ENCODE peak calls at places on chromosome 9, in eight cellular contexts. One of them, this sample, is unnamed. For H3K27me3 and H3K4me1, the result is how much of the 10 kb centered on the place peaks cover.

GRCh38 chr9:4277531-4277991 is 22.3 kb downstream of the GLIS3 start:
- DNase-seq in aorta: no peak
- DNase-seq in H9: no peak
- DNase-seq in tibial nerve: no peak
- DNase-seq in mesendoderm: no peak
- DNase-seq in ovary: no peak
- DNase-seq in small intestine: peak
- DNase-seq in PC-3: no peak
- DNase-seq in this sample: no peak

GRCh38 chr9:80775515-80775914 is 913.8 kb downstream of the TLE1 start:
- DNase-seq in aorta: no peak
- DNase-seq in H9: no peak
- DNase-seq in tibial nerve: no peak
- DNase-seq in mesendoderm: peak
- DNase-seq in ovary: no peak
- DNase-seq in small intestine: no peak
- DNase-seq in PC-3: peak
- DNase-seq in this sample: no peak

GRCh38 chr9:90433398-90433890 is 209.2 kb downstream of the DIRAS2 start:
- DNase-seq in aorta: no peak
- DNase-seq in H9: peak
- DNase-seq in tibial nerve: no peak
- DNase-seq in mesendoderm: peak
- DNase-seq in ovary: no peak
- DNase-seq in small intestine: peak
- DNase-seq in PC-3: no peak
- DNase-seq in this sample: peak

GRCh38 chr9:126440938-126441337 is 114.3 kb downstream of the MVB12B start:
- DNase-seq in aorta: no peak
- DNase-seq in H9: peak
- DNase-seq in tibial nerve: no peak
- DNase-seq in mesendoderm: no peak
- DNase-seq in ovary: no peak
- DNase-seq in small intestine: no peak
- DNase-seq in PC-3: no peak
- DNase-seq in this sample: no peak

GRCh38 chr9:125008599-125008998 is 67.7 kb upstream of the GOLGA1 start:
- DNase-seq in aorta: no peak
- DNase-seq in H9: no peak
- DNase-seq in tibial nerve: no peak
- DNase-seq in mesendoderm: no peak
- DNase-seq in ovary: no peak
- DNase-seq in small intestine: no peak
- DNase-seq in PC-3: no peak
- DNase-seq in this sample: no peak

GRCh38 chr9:104780796-104781395 is 17.0 kb downstream of the NIPSNAP3B start:
- DNase-seq in aorta: no peak
- DNase-seq in H9: no peak
- DNase-seq in tibial nerve: no peak
- DNase-seq in mesendoderm: peak
- DNase-seq in ovary: no peak
- DNase-seq in small intestine: peak
- DNase-seq in PC-3: peak
- DNase-seq in this sample: no peak

GRCh38 chr9:118503236-118503635 is 799.0 kb downstream of the TLR4 start:
- DNase-seq in aorta: no peak
- DNase-seq in H9: no peak
- DNase-seq in tibial nerve: no peak
- DNase-seq in mesendoderm: no peak
- DNase-seq in ovary: no peak
- DNase-seq in small intestine: no peak
- DNase-seq in PC-3: no peak
- DNase-seq in this sample: no peak

GRCh38 chr9:97220894-97221477 is 86.5 kb upstream of the CCDC180 start:
- DNase-seq in aorta: no peak
- DNase-seq in H9: peak
- DNase-seq in tibial nerve: no peak
- DNase-seq in mesendoderm: peak
- DNase-seq in ovary: no peak
- DNase-seq in small intestine: no peak
- DNase-seq in PC-3: no peak
- DNase-seq in this sample: no peak

GRCh38 chr9:35348109-35348508 is 141.8 kb upstream of the RUSC2 start:
- DNase-seq in aorta: no peak
- DNase-seq in H9: no peak
- DNase-seq in tibial nerve: no peak
- DNase-seq in mesendoderm: no peak
- DNase-seq in ovary: no peak
- DNase-seq in small intestine: no peak
- DNase-seq in PC-3: no peak
- DNase-seq in this sample: no peak

GRCh38 chr9:16267336-16268036 is 603.0 kb downstream of the BNC2 start:
- DNase-seq in aorta: no peak
- DNase-seq in H9: peak
- DNase-seq in tibial nerve: no peak
- DNase-seq in mesendoderm: no peak
- DNase-seq in ovary: no peak
- DNase-seq in small intestine: peak
- DNase-seq in PC-3: peak
- DNase-seq in this sample: no peak

GRCh38 chr9:121902483-121903135 is 190.5 kb downstream of the TTLL11 start:
- DNase-seq in aorta: no peak
- DNase-seq in H9: no peak
- DNase-seq in tibial nerve: peak
- DNase-seq in mesendoderm: no peak
- DNase-seq in ovary: peak
- DNase-seq in small intestine: peak
- DNase-seq in PC-3: no peak
- DNase-seq in this sample: no peak

GRCh38 chr9:107480386-107480789 is 9.2 kb downstream of the KLF4 start:
- DNase-seq in aorta: no peak
- DNase-seq in H9: no peak
- DNase-seq in tibial nerve: peak
- DNase-seq in mesendoderm: no peak
- DNase-seq in ovary: peak
- DNase-seq in small intestine: no peak
- DNase-seq in PC-3: peak
- DNase-seq in this sample: no peak

GRCh38 chr9:34650816-34651215 is 1.2 kb upstream of the IL11RA start:
- DNase-seq in aorta: no peak
- DNase-seq in H9: no peak
- DNase-seq in tibial nerve: no peak
- DNase-seq in mesendoderm: no peak
- DNase-seq in ovary: peak
- DNase-seq in small intestine: no peak
- DNase-seq in PC-3: no peak
- DNase-seq in this sample: no peak

GRCh38 chr9:83554278-83554677 is 16.1 kb upstream of the FRMD3 start:
- DNase-seq in aorta: no peak
- DNase-seq in H9: no peak
- DNase-seq in tibial nerve: peak
- DNase-seq in mesendoderm: no peak
- DNase-seq in ovary: no peak
- DNase-seq in small intestine: no peak
- DNase-seq in PC-3: no peak
- DNase-seq in this sample: no peak

GRCh38 chr9:99103909-99104458 is 929 bp upstream of the TGFBR1 start:
- DNase-seq in aorta: peak
- DNase-seq in H9: no peak
- DNase-seq in tibial nerve: peak
- DNase-seq in mesendoderm: no peak
- DNase-seq in ovary: peak
- DNase-seq in small intestine: no peak
- DNase-seq in PC-3: peak
- DNase-seq in this sample: no peak

GRCh38 chr9:15885464-15885863 is 332.6 kb downstream of the CCDC171 start:
- DNase-seq in aorta: no peak
- DNase-seq in H9: no peak
- DNase-seq in tibial nerve: no peak
- DNase-seq in mesendoderm: no peak
- DNase-seq in ovary: no peak
- DNase-seq in small intestine: no peak
- DNase-seq in PC-3: no peak
- DNase-seq in this sample: no peak

GRCh38 chr9:131530546-131530929 is 525 bp downstream of the UCK1 start:
- DNase-seq in aorta: no peak
- DNase-seq in H9: no peak
- DNase-seq in tibial nerve: peak
- DNase-seq in mesendoderm: peak
- DNase-seq in ovary: peak
- DNase-seq in small intestine: peak
- DNase-seq in PC-3: peak
- DNase-seq in this sample: no peak

DNA sequence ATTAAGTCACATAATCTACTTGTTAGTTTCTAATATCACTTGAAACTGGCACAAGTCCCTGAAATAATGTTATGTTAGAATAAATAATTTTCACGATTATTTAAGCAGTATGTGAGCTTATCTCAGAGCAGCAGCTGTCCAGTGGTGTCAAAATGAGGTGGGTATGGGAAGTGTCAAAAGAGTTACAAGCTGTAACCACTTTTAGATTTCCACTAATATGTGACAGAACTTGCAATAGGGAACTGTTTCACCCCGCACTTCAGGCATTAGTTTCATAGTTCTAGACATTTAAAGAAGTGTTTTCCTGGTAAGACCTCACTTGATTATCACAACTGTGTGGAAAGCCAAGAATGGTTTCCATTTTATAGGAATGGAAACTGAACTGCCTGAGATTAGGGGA is 2.9 kb upstream of the ISCA1 start:
- DNase-seq in aorta: no peak
- DNase-seq in H9: no peak
- DNase-seq in tibial nerve: no peak
- DNase-seq in mesendoderm: no peak
- DNase-seq in ovary: no peak
- DNase-seq in small intestine: no peak
- DNase-seq in PC-3: no peak
- DNase-seq in this sample: no peak
- H3K27me3 ChIP-seq in aorta: under half
- H3K27me3 ChIP-seq in H9: under half
- H3K27me3 ChIP-seq in tibial nerve: under half
- H3K27me3 ChIP-seq in mesendoderm: under half
- H3K27me3 ChIP-seq in ovary: under half
- H3K27me3 ChIP-seq in small intestine: under half
- H3K27me3 ChIP-seq in PC-3: under half
- H3K27me3 ChIP-seq in this sample: under half

GRCh38 chr9:14214693-14215092 is 99.2 kb downstream of the NFIB start:
- DNase-seq in aorta: no peak
- DNase-seq in H9: no peak
- DNase-seq in tibial nerve: no peak
- DNase-seq in mesendoderm: no peak
- DNase-seq in ovary: no peak
- DNase-seq in small intestine: no peak
- DNase-seq in PC-3: no peak
- DNase-seq in this sample: no peak

GRCh38 chr9:14214065-14214684 is 99.8 kb downstream of the NFIB start:
- DNase-seq in aorta: no peak
- DNase-seq in H9: no peak
- DNase-seq in tibial nerve: no peak
- DNase-seq in mesendoderm: no peak
- DNase-seq in ovary: no peak
- DNase-seq in small intestine: no peak
- DNase-seq in PC-3: no peak
- DNase-seq in this sample: no peak

GRCh38 chr9:14215614-14216013 is 98.3 kb downstream of the NFIB start:
- DNase-seq in aorta: no peak
- DNase-seq in H9: no peak
- DNase-seq in tibial nerve: no peak
- DNase-seq in mesendoderm: no peak
- DNase-seq in ovary: no peak
- DNase-seq in small intestine: no peak
- DNase-seq in PC-3: peak
- DNase-seq in this sample: no peak

GRCh38 chr9:14218253-14218652 is 95.7 kb downstream of the NFIB start:
- DNase-seq in aorta: no peak
- DNase-seq in H9: no peak
- DNase-seq in tibial nerve: no peak
- DNase-seq in mesendoderm: peak
- DNase-seq in ovary: no peak
- DNase-seq in small intestine: no peak
- DNase-seq in PC-3: no peak
- DNase-seq in this sample: no peak

DNA sequence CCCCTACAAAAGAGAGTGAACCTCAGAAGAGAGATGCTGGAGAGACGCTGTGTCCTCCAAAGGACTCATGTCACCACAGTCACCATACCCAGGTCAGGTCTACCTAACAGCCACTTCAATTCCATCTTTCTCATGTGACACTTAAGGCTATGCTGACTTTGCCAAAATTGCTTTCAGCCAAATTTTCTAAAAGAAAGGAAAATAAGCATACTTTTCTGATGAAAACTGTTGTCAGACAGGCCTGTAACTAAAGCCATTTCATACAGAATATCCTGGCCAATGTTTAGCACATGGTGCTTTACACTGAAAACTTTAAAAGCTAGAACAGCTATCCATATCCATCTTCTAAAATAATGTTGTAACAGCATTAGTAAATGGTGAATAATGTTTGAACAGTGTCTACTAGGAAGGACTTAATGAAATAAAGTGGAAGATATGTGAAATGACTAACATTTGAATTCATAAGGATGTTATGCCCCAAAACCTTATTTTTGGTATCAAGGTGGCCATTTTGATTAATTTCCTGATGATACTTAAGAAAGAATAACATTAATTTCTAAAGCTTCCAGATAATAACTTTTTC is 97.2 kb downstream of the NFIB start:
- DNase-seq in aorta: no peak
- DNase-seq in H9: no peak
- DNase-seq in tibial nerve: no peak
- DNase-seq in mesendoderm: no peak
- DNase-seq in ovary: no peak
- DNase-seq in small intestine: no peak
- DNase-seq in PC-3: peak
- DNase-seq in this sample: no peak
- H3K4me1 ChIP-seq in aorta: under half
- H3K4me1 ChIP-seq in H9: under half
- H3K4me1 ChIP-seq in tibial nerve: under half
- H3K4me1 ChIP-seq in mesendoderm: under half
- H3K4me1 ChIP-seq in ovary: under half
- H3K4me1 ChIP-seq in small intestine: under half
- H3K4me1 ChIP-seq in PC-3: half or more
- H3K4me1 ChIP-seq in this sample: under half

GRCh38 chr9:93260290-93261066 is 76.5 kb downstream of the WNK2 start:
- DNase-seq in aorta: peak
- DNase-seq in H9: peak
- DNase-seq in tibial nerve: no peak
- DNase-seq in mesendoderm: no peak
- DNase-seq in ovary: no peak
- DNase-seq in small intestine: no peak
- DNase-seq in PC-3: no peak
- DNase-seq in this sample: no peak
- H3K27ac ChIP-seq in aorta: no peak
- H3K27ac ChIP-seq in H9: no peak
- H3K27ac ChIP-seq in tibial nerve: no peak
- H3K27ac ChIP-seq in mesendoderm: no peak
- H3K27ac ChIP-seq in ovary: no peak
- H3K27ac ChIP-seq in small intestine: no peak
- H3K27ac ChIP-seq in PC-3: no peak
- H3K27ac ChIP-seq in this sample: no peak

DNA sequence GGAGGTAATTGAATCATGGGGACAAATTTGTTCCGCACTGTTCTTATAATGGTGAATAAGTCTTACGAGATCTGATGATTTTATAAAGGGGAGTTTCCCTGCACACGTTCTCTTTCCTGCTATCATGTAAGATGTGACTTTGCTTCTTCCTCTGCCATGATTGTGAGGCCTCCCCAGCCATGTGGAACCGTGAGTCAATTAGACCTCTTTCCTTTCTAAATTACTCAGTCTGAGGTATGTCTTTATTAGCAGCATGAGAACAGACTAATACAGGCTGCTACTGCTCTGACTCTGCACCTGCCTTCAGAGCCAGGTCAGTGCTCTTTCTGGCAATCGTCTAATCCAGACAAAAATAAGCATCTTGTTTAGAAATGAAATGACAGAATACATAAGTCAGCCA is 479.2 kb upstream of the TUSC1 start:
- DNase-seq in aorta: no peak
- DNase-seq in H9: no peak
- DNase-seq in tibial nerve: no peak
- DNase-seq in mesendoderm: no peak
- DNase-seq in ovary: no peak
- DNase-seq in small intestine: no peak
- DNase-seq in PC-3: no peak
- DNase-seq in this sample: no peak
- H3K27me3 ChIP-seq in aorta: under half
- H3K27me3 ChIP-seq in H9: under half
- H3K27me3 ChIP-seq in tibial nerve: under half
- H3K27me3 ChIP-seq in mesendoderm: under half
- H3K27me3 ChIP-seq in ovary: under half
- H3K27me3 ChIP-seq in small intestine: under half
- H3K27me3 ChIP-seq in PC-3: under half
- H3K27me3 ChIP-seq in this sample: under half

This sample was measured in iPS DF 6.9.